ENCODE peak calls at places on chromosomes 1 and 21, in four cellular contexts. V, A, I and P are unnamed samples.

GRCh38 chr1:199580280-199580679 is 447.2 kb upstream of the NR5A2 start:
- DNase-seq in V (no peak), A (no peak), I (no peak), P (no peak)

GRCh38 chr1:118963456-118964430 is 24.4 kb downstream of the TBX15 start:
- DNase-seq in V (peak; percentile 67), A (no peak), I (no peak), P (no peak)

GRCh38 chr1:224406216-224406615 is 28.4 kb downstream of the WDR26 start:
- DNase-seq in V (peak; percentile 5), A (no peak), I (no peak), P (no peak)

GRCh38 chr1:29597861-29598260 is 361.5 kb downstream of the PTPRU start:
- DNase-seq in V (no peak), A (no peak), I (no peak), P (no peak)

GRCh38 chr1:30008998-30009657 is 714.3 kb downstream of the MATN1 start:
- DNase-seq in V (no peak), A (no peak), I (no peak), P (no peak)

GRCh38 chr21:41750051-41750450 is 16.8 kb downstream of the RIPK4 start:
- DNase-seq in V (peak; percentile 26), A (no peak), I (no peak), P (no peak)

GRCh38 chr21:27761623-27762022 is 794.7 kb upstream of the ADAMTS5 start:
- DNase-seq in V (no peak), A (no peak), I (no peak), P (no peak)

GRCh38 chr1:191929383-191929782 is 228.9 kb upstream of the RGS18 start:
- DNase-seq in V (no peak), A (no peak), I (no peak), P (no peak)

GRCh38 chr1:11298390-11299224 is 25.6 kb downstream of the UBIAD1 start:
- DNase-seq in V (no peak), A (no peak), I (no peak), P (no peak)